ENCODE peak calls at places on chromosomes 11 and 22, in seven cellular contexts. T is EH; O is stimulated activated CD8-positive, alpha-beta memory T cell treated with anti-CD3 and anti-CD28 coated beads, Interleukin-15, amount 100 ng/mL, for 1 hour; X is NCI-H774; P is hepatic stellate cell; K is heart left ventricle; S is psoas muscle. B is an unnamed sample.

GRCh38 chr22:42343136-42343484 is 72.7 kb upstream of the TCF20 start:
- DNase-seq in S (no peak), O (no peak), T (no peak), X (no peak), P (no peak), K (no peak), B (no peak)

GRCh38 chr22:28112548-28113043 is 193.5 kb upstream of the PITPNB start:
- DNase-seq in O (no peak), T (peak), P (no peak), X (no peak), S (peak), K (no peak), B (no peak)

GRCh38 chr11:94805994-94806393 is 37.8 kb downstream of the AMOTL1 start:
- DNase-seq in O (no peak), T (peak), S (no peak), K (no peak), X (no peak), P (no peak), B (no peak)

GRCh38 chr11:36617543-36617942 is 19.5 kb upstream of the RAG2 start:
- DNase-seq in T (no peak), K (no peak), X (no peak), P (no peak), S (no peak), O (no peak), B (no peak)

GRCh38 chr22:50398698-50399648 is 55.8 kb downstream of the PPP6R2 start:
- DNase-seq in T (no peak), S (no peak), O (no peak), P (no peak), X (no peak), K (peak), B (no peak)

GRCh38 chr22:37519268-37520195 is at the start of gene CARD10:
- DNase-seq in P (no peak), O (no peak), T (peak), K (no peak), X (peak), S (no peak), B (peak)

GRCh38 chr22:46588279-46589140 is 31.7 kb upstream of the GRAMD4 start:
- DNase-seq in P (no peak), K (peak), T (no peak), X (no peak), S (peak), O (no peak), B (no peak)

GRCh38 chr22:28911777-28912669 is 28.7 kb downstream of the ZNRF3 start:
- DNase-seq in P (peak), K (no peak), T (peak), X (no peak), O (no peak), S (no peak), B (no peak)

GRCh38 chr11:96235725-96236124 is 107.3 kb downstream of the MAML2 start:
- DNase-seq in T (peak), X (no peak), S (no peak), O (no peak), K (no peak), P (no peak), B (no peak)

GRCh38 chr11:31887180-31887579 is 76.1 kb upstream of the PAX6 start:
- DNase-seq in P (no peak), T (no peak), S (no peak), K (no peak), O (no peak), X (no peak), B (no peak)

GRCh38 chr22:31296258-31296657 is 4.0 kb upstream of the PIK3IP1 start:
- DNase-seq in T (peak), K (no peak), P (no peak), S (no peak), X (no peak), O (no peak), B (no peak)

GRCh38 chr22:39144101-39144815 is 8.2 kb downstream of the CBX7 start:
- DNase-seq in K (no peak), X (no peak), O (no peak), T (peak), S (peak), P (peak), B (no peak)

GRCh38 chr22:22684605-22685561 is 40.5 kb downstream of the GGTLC2 start:
- DNase-seq in P (no peak), X (peak), T (peak), S (no peak), K (no peak), O (no peak), B (no peak)

GRCh38 chr11:96827164-96827563 is 437.4 kb downstream of the JRKL start:
- DNase-seq in P (no peak), T (peak), X (no peak), O (no peak), K (no peak), S (no peak), B (no peak)

GRCh38 chr11:63763506-63764200 is 4.9 kb downstream of the ZFTA start:
- DNase-seq in O (no peak), T (no peak), S (peak), X (no peak), K (peak), P (no peak), B (peak)

GRCh38 chr11:115471367-115471766 is 32.8 kb downstream of the CADM1 start:
- DNase-seq in O (no peak), K (no peak), S (no peak), P (no peak), X (no peak), T (peak), B (no peak)

GRCh38 chr11:27694992-27695391 is 5.3 kb downstream of the BDNF start:
- DNase-seq in X (no peak), P (no peak), K (no peak), T (peak), O (no peak), S (no peak), B (no peak)

GRCh38 chr11:125398475-125398874 is 97.6 kb downstream of the FEZ1 start:
- DNase-seq in K (no peak), T (no peak), O (no peak), X (no peak), P (no peak), S (no peak), B (no peak)

GRCh38 chr22:37383342-37383741 is 43.9 kb downstream of the ELFN2 start:
- DNase-seq in T (no peak), X (no peak), S (no peak), O (no peak), P (no peak), K (no peak), B (no peak)

GRCh38 chr22:44646141-44646540 is 55.9 kb upstream of the PRR5 start:
- DNase-seq in X (no peak), S (no peak), T (no peak), K (no peak), P (no peak), O (no peak), B (no peak)

GRCh38 chr11:6755303-6755952 is 16.3 kb downstream of the OR2AG2 start:
- DNase-seq in P (peak), S (no peak), K (no peak), O (no peak), T (peak), X (no peak), B (no peak)

GRCh38 chr11:93389737-93390136 is 59.2 kb downstream of the DEUP1 start:
- DNase-seq in P (no peak), K (no peak), X (no peak), T (peak), S (no peak), O (no peak), B (no peak)

GRCh38 chr11:12280199-12280837 is 97.1 kb upstream of the PARVA start:
- DNase-seq in K (no peak), X (peak), P (no peak), S (no peak), T (no peak), O (no peak), B (no peak)

GRCh38 chr11:110866081-110866480 is 153.8 kb upstream of the ARHGAP20 start:
- DNase-seq in T (peak), P (no peak), S (no peak), O (no peak), K (no peak), X (no peak), B (no peak)

GRCh38 chr22:40257979-40258378 is 80.3 kb downstream of the TNRC6B start:
- DNase-seq in K (no peak), S (no peak), P (no peak), T (peak), O (no peak), X (no peak), B (no peak)

GRCh38 chr11:95904009-95904650 is 19.8 kb downstream of the MTMR2 start:
- DNase-seq in P (no peak), S (no peak), X (no peak), O (no peak), T (no peak), K (no peak), B (no peak)

GRCh38 chr11:11659567-11660341 is 37.9 kb upstream of the GALNT18 start:
- DNase-seq in S (no peak), O (no peak), P (no peak), X (no peak), T (no peak), K (no peak), B (no peak)

GRCh38 chr11:111378773-111379499 is at the start of gene POU2AF1:
- DNase-seq in S (no peak), P (no peak), K (no peak), T (peak), O (peak), X (no peak), B (no peak)

GRCh38 chr11:118263109-118263508 is 988 bp downstream of the MPZL2 start:
- DNase-seq in O (no peak), T (no peak), P (no peak), S (no peak), X (no peak), K (no peak), B (no peak)

GRCh38 chr11:46296520-46297448 is 19.3 kb downstream of the CREB3L1 start:
- DNase-seq in X (no peak), O (no peak), K (peak), P (peak), T (peak), S (peak), B (no peak)

GRCh38 chr22:30183861-30184278 is 62.7 kb downstream of the LIF start:
- DNase-seq in O (no peak), P (no peak), X (no peak), S (no peak), K (no peak), T (peak), B (no peak)

GRCh38 chr11:67356867-67357561 is 3.7 kb upstream of the POLD4 start:
- DNase-seq in P (peak), X (peak), T (peak), O (peak), K (no peak), S (peak), B (no peak)

GRCh38 chr11:96162816-96163499 is 180.0 kb downstream of the MAML2 start:
- DNase-seq in P (peak), X (no peak), S (no peak), O (no peak), K (no peak), T (peak), B (no peak)

GRCh38 chr11:11857769-11858168 is 16.0 kb downstream of the USP47 start:
- DNase-seq in X (no peak), P (no peak), K (no peak), S (no peak), O (no peak), T (no peak), B (no peak)

GRCh38 chr22:46631113-46631512 is 10.9 kb downstream of the GRAMD4 start:
- DNase-seq in S (no peak), K (peak), O (no peak), X (no peak), T (no peak), P (no peak), B (no peak)

GRCh38 chr22:26975381-26975780 is 318.0 kb downstream of the MIAT start:
- DNase-seq in T (peak), S (no peak), X (no peak), K (no peak), P (no peak), O (no peak), B (no peak)

B was measured in RWPE2.